ENCODE peak calls at places on chromosomes 16 and 17, in six cellular contexts. P is epithelial cell of esophagus, W is HL-60, Z is AG10803, H is ascending aorta, U is heart left ventricle. B is an unnamed sample.

GRCh38 chr17:16969931-16970906 is 1.7 kb downstream of the TNFRSF13B start:
- DNase-seq in P (no peak), W (no peak), Z (no peak), H (no peak), U (no peak), B (no peak)

GRCh38 chr16:84427553-84427952 is 59.2 kb downstream of the ATP2C2 start:
- DNase-seq in P (no peak), W (no peak), Z (no peak), H (no peak), U (no peak), B (no peak)

GRCh38 chr17:32970281-32970680 is 21.4 kb upstream of the SPACA3 start:
- DNase-seq in P (no peak), W (no peak), Z (peak), H (no peak), U (no peak), B (no peak)

GRCh38 chr16:54007504-54007903 is 279.1 kb downstream of the IRX3 start:
- DNase-seq in P (no peak), W (no peak), Z (no peak), H (no peak), U (no peak), B (no peak)

GRCh38 chr17:40417609-40418427 is at the start of gene TOP2A:
- DNase-seq in P (peak), W (peak), Z (peak), H (peak), U (peak), B (peak)

GRCh38 chr17:48754500-48755261 is 26.1 kb upstream of the HOXB13 start:
- DNase-seq in P (no peak), W (no peak), Z (no peak), H (no peak), U (no peak), B (no peak)

GRCh38 chr17:60093694-60094093 is 15.0 kb upstream of the HEATR6 start:
- DNase-seq in P (no peak), W (no peak), Z (no peak), H (no peak), U (no peak), B (no peak)

GRCh38 chr17:44788139-44788538 is 29.4 kb downstream of the ADAM11 start:
- DNase-seq in P (peak), W (no peak), Z (no peak), H (no peak), U (no peak), B (no peak)

GRCh38 chr17:66492500-66493123 is 190.2 kb downstream of the PRKCA start:
- DNase-seq in P (no peak), W (no peak), Z (no peak), H (no peak), U (no peak), B (no peak)

GRCh38 chr17:79084291-79085153 is 9.9 kb downstream of the ENGASE start:
- DNase-seq in P (no peak), W (no peak), Z (no peak), H (no peak), U (peak), B (no peak)

GRCh38 chr16:59854846-59855439 is 1120.8 kb upstream of the GOT2 start:
- DNase-seq in P (no peak), W (no peak), Z (no peak), H (no peak), U (no peak), B (no peak)

GRCh38 chr17:13557077-13557476 is 44.7 kb downstream of the HS3ST3A1 start:
- DNase-seq in P (no peak), W (no peak), Z (peak), H (no peak), U (no peak), B (no peak)

GRCh38 chr16:71565812-71566700 is 10.8 kb downstream of the TAT start:
- DNase-seq in P (no peak), W (no peak), Z (no peak), H (no peak), U (no peak), B (no peak)

GRCh38 chr17:82091264-82092066 is 6.6 kb downstream of the FASN start:
- DNase-seq in P (no peak), W (no peak), Z (no peak), H (no peak), U (no peak), B (no peak)

GRCh38 chr16:88390760-88391496 is 8.2 kb downstream of the ZNF469 start:
- DNase-seq in P (no peak), W (no peak), Z (no peak), H (no peak), U (no peak), B (no peak)

GRCh38 chr16:23502466-23502865 is 7.8 kb downstream of the GGA2 start:
- DNase-seq in P (no peak), W (no peak), Z (peak), H (no peak), U (no peak), B (no peak)

GRCh38 chr17:29784661-29785060 is 145.4 kb downstream of the SSH2 start:
- DNase-seq in P (no peak), W (no peak), Z (peak), H (no peak), U (no peak), B (no peak)

GRCh38 chr17:83179811-83180210 is 100.4 kb downstream of the METRNL start:
- DNase-seq in P (no peak), W (no peak), Z (no peak), H (peak), U (no peak), B (no peak)

GRCh38 chr16:27314986-27315332 is 1.2 kb downstream of the IL4R start:
- DNase-seq in P (no peak), W (no peak), Z (no peak), H (no peak), U (no peak), B (no peak)

GRCh38 chr17:57924677-57925076 is 30.5 kb downstream of the CUEDC1 start:
- DNase-seq in P (no peak), W (no peak), Z (no peak), H (no peak), U (no peak), B (no peak)

DNA sequence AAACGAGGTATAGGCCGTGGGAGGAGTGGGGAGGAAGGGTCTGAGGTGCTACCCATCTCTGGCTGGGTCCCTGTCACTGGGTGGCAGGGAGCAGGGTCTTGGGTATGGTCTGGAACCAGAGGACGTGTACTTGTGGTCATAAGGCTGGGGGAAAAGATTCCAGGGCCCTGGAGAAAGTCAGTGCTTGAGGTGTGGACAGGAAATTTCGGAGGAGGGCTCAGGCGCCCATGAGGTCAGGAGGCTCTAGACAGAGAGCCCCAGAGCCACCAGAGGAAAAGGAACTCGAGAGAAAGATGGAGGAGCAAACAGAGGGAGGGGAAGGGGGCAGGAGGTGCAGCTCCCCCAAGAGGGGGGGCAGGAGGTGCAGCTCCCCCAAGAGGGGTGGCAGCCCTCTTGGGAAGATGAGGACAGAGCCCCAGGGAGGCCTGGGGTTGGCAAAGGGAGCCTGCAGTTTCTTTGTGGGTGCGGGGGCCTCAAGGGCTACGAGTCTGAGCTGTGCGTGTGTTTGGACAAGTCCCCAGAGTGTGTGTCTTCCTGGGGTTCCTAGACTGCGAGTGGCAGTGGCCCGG is 683 bp upstream of the SLC7A6 start:
- DNase-seq in P (no peak), W (no peak), Z (no peak), H (no peak), U (no peak), B (no peak)
- TF ChIP-seq CTCF in P (no peak), W (peak), Z (no peak), H (no peak), U (no peak), B (no peak)

DNA sequence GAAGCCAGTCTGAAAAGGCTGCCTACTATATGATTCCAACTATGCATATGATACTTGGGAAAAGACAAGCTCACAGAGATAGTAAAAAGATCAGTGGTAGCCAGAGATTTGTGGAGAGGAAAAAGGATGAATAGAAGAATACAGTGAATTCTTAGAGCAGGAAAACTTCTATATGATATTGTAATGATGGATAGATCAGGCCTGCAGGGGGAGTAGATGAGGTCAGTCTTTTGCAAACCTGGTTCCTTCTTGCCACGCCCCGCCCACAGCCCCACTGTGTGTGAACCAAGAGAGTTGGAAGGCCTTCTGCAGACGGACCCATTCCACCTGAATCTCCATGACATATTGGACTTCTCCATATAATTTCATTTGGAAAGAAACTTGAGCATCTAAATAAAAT is 761 bp upstream of the CCL8 start:
- DNase-seq in P (peak), W (peak), Z (no peak), H (no peak), U (no peak), B (no peak)
- TF ChIP-seq CTCF in P (no peak), W (no peak), Z (no peak), H (no peak), U (no peak), B (peak)

GRCh38 chr17:55238931-55239297 is 25.8 kb upstream of the HLF start:
- DNase-seq in P (peak), W (no peak), Z (no peak), H (no peak), U (no peak), B (no peak)
- TF ChIP-seq CTCF in P (no peak), W (no peak), Z (no peak), H (no peak), U (no peak), B (no peak)

GRCh38 chr17:35170968-35171771 is 23.0 kb downstream of the SLC35G3 start:
- DNase-seq in P (peak), W (no peak), Z (peak), H (peak), U (no peak), B (no peak)
- TF ChIP-seq CTCF in P (peak), W (no peak), Z (peak), H (peak), U (peak), B (no peak)

DNA sequence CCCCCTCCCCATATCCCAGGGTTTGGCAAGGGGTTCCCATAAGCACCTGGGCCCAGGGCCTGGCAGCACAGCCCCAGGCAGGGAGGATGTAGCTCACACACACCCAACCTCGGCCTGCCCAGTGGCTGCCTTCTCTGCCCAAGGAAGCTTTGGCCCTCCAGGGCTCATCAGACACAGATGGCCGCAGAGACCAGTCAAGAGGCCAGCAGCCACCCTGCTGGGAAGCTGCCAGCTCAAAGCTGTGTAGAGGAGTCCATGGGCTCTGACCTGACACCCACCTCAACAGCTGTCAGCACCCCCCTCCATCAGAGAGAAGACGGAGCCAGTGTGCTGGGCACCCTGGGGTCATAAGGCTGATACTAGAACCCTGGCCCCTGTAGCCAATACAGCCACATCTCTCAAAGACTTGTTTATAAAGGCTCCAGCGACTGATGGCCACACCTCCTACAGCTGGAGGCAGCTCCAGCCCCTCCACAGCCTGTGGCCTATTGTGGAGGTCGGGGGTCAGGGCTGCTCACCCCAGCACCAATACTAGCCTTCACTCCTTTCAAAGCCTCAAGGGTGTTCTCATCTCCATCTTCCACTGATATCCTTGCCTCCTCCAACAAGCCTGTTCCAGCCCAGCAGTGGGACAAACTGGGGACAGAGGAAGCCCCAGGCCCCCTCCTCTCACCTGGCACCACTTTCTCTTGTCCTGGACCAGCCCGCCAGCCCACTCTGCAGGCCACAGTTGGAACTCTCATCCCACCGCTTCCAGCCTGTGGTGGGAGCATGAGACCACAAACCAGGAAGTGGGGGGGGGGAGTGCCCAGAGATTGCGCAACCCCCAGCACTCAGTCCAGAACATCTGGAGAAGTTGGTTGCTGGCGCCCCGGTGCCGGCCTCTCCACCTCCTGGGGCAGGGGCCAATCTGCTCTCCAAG is 2.2 kb upstream of the MPG start:
- DNase-seq in P (peak), W (peak), Z (peak), H (peak), U (peak), B (no peak)
- TF ChIP-seq CTCF in P (no peak), W (no peak), Z (peak), H (peak), U (no peak), B (peak)